ENCODE peak calls at places on chromosomes 3 and 15, in nine cellular contexts. X is aorta; U is mucosa of descending colon; S is epithelial cell of proximal tubule; Y is CD4-positive, CD25-positive, alpha-beta regulatory T cell; I is NCI-H2107; G is left kidney; V is central memory CD4-positive, alpha-beta T cell; E is midbrain. H is an unnamed sample.

GRCh38 chr3:149589332-149589731 is 68.5 kb downstream of the WWTR1 start:
- DNase-seq in X (no peak), U (no peak), S (no peak), Y (no peak), I (no peak), G (no peak), V (no peak), E (no peak), H (no peak)

GRCh38 chr3:126941721-126942270 is 41.1 kb upstream of the PLXNA1 start:
- DNase-seq in X (no peak), U (no peak), S (peak), Y (no peak), I (no peak), G (no peak), V (no peak), E (no peak), H (no peak)

GRCh38 chr3:190807719-190808375 is 54.6 kb downstream of the GMNC start:
- DNase-seq in X (no peak), U (peak), S (no peak), Y (no peak), I (no peak), G (peak), V (no peak), E (peak), H (no peak)

GRCh38 chr15:43207024-43207423 is 13.8 kb downstream of the EPB42 start:
- DNase-seq in X (no peak), U (no peak), S (no peak), Y (no peak), I (no peak), G (no peak), V (no peak), E (no peak), H (no peak)

GRCh38 chr3:135125171-135125801 is 330.2 kb downstream of the EPHB1 start:
- DNase-seq in X (no peak), U (no peak), S (peak), Y (peak), I (no peak), G (peak), V (no peak), E (no peak), H (no peak)

GRCh38 chr3:170961616-170962400 is 53.4 kb upstream of the EIF5A2 start:
- DNase-seq in X (no peak), U (no peak), S (peak), Y (peak), I (peak), G (peak), V (no peak), E (peak), H (no peak)

GRCh38 chr3:133040696-133041523 is 2.7 kb downstream of the TMEM108 start:
- DNase-seq in X (peak), U (no peak), S (no peak), Y (peak), I (peak), G (peak), V (no peak), E (peak), H (no peak)

GRCh38 chr3:194277547-194278091 is 73.5 kb downstream of the CPN2 start:
- DNase-seq in X (peak), U (no peak), S (no peak), Y (no peak), I (no peak), G (peak), V (no peak), E (peak), H (no peak)

GRCh38 chr3:139588450-139588849 is 48.9 kb upstream of the RBP1 start:
- DNase-seq in X (no peak), U (no peak), S (no peak), Y (no peak), I (peak), G (peak), V (no peak), E (no peak), H (no peak)

H was measured in left lung.